ENCODE peak calls at places on chromosomes 7 and 10, in ten cellular contexts. I is HCT116, U is adrenal gland, P is spleen, B is heart left ventricle, R is uterus, H is GM12878, M is GM12892, D is right lobe of liver, X is IMR-90. N is an unnamed sample.

GRCh38 chr7:11450246-11450645 is 381.8 kb downstream of the THSD7A start:
- DNase-seq in U (no peak), I (no peak), R (no peak), P (no peak), M (no peak), B (no peak), D (no peak), X (no peak), H (no peak), N (no peak)

GRCh38 chr10:101227765-101228681 is 1.2 kb downstream of the LBX1 start:
- DNase-seq in P (no peak), U (no peak), D (no peak), R (no peak), B (no peak), I (no peak), H (no peak), M (no peak), X (no peak), N (no peak)

GRCh38 chr7:100677308-100678095 is 4.0 kb downstream of the GNB2 start:
- DNase-seq in I (no peak), U (peak; percentile 58), H (no peak), P (peak; percentile 84), B (no peak), X (no peak), R (no peak), M (peak; percentile 15), D (peak; percentile 28), N (no peak)

GRCh38 chr10:77415311-77415960 is 222.2 kb downstream of the KCNMA1 start:
- DNase-seq in M (no peak), R (no peak), B (no peak), I (no peak), X (no peak), D (no peak), P (no peak), U (no peak), H (no peak), N (no peak)

GRCh38 chr10:102230264-102230860 is 4.3 kb downstream of the ELOVL3 start:
- DNase-seq in H (no peak), P (peak; percentile 82), M (no peak), I (peak; percentile 91), B (peak; percentile 28), D (peak; percentile 46), X (peak; percentile 42), U (peak; percentile 61), R (peak; percentile 40), N (peak; percentile 67)

GRCh38 chr10:73406863-73407262 is 7.0 kb downstream of the ANXA7 start:
- DNase-seq in D (no peak), X (peak; percentile 3), M (no peak), H (no peak), R (no peak), U (no peak), P (no peak), B (no peak), I (no peak), N (peak; percentile 27)

GRCh38 chr7:135525426-135525825 is 15.5 kb upstream of the CNOT4 start:
- DNase-seq in X (no peak), R (no peak), B (no peak), I (no peak), H (no peak), P (no peak), U (no peak), M (no peak), D (no peak), N (no peak)

GRCh38 chr7:65892169-65892568 is 19.3 kb downstream of the VKORC1L1 start:
- DNase-seq in R (no peak), U (no peak), M (no peak), I (no peak), X (no peak), H (no peak), B (no peak), P (no peak), D (no peak), N (no peak)

GRCh38 chr10:133523631-133524203 is 3.4 kb upstream of the CYP2E1 start:
- DNase-seq in M (no peak), U (no peak), X (no peak), H (no peak), D (no peak), B (no peak), P (no peak), R (no peak), I (peak; percentile 57), N (no peak)

GRCh38 chr10:133516072-133516471 is 11.1 kb upstream of the CYP2E1 start:
- DNase-seq in M (no peak), H (no peak), R (no peak), B (no peak), I (no peak), P (no peak), X (peak; percentile 8), U (no peak), D (no peak), N (no peak)

GRCh38 chr10:133525444-133525843 is 1.7 kb upstream of the CYP2E1 start:
- DNase-seq in I (no peak), R (no peak), D (no peak), B (no peak), U (no peak), H (no peak), P (no peak), X (no peak), M (no peak), N (no peak)

GRCh38 chr10:133515471-133515870 is 11.7 kb upstream of the CYP2E1 start:
- DNase-seq in D (no peak), B (no peak), U (no peak), M (no peak), P (no peak), X (no peak), I (no peak), H (no peak), R (no peak), N (no peak)

DNA sequence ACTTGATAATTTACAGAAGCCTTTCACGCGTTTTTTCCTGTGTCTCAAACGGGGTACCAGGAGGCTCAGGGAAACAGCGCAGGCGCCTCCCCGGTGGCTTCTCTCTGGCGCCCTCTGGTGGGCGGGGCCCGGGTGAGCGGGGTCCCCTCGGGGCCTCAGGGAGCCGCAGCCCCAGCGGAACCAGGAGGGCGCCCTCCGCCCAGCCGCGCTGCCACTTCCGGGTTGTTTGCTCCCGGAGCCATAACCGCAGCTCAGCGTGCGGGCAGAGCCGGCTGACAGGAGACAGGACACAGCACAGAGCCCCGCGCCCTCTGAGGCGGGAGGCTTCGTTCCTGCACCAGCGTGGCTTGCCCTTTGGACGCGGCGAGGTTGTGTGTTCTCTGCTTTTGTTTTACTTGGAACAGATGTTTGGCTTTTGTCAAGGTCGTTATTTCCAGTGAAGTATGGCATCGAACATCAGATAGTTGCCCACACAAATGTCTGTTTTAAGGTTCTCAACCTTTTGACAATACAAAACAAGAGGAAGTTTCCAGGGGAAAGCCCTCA is 6.9 kb upstream of the CYP2E1 start:
- DNase-seq in B (peak; percentile 73), I (peak; percentile 39), D (peak; percentile 92), X (peak; percentile 30), R (peak; percentile 56), P (peak; percentile 97), H (peak; percentile 16), U (peak; percentile 87), M (peak; percentile 78), N (peak; percentile 71)
- TF ChIP-seq POLR2A in B (no peak), I (no peak), D (peak; percentile 48), X (no peak), R (no peak), P (no peak), H (peak; percentile 71), U (no peak), M (no peak), N (no peak)

GRCh38 chr10:74738543-74738942 is 87.9 kb upstream of the KAT6B start:
- DNase-seq in R (no peak), B (no peak), M (no peak), D (no peak), I (no peak), P (no peak), X (no peak), H (no peak), U (peak; percentile 14), N (no peak)

GRCh38 chr10:74733612-74734011 is 92.8 kb upstream of the KAT6B start:
- DNase-seq in R (no peak), P (no peak), B (no peak), H (no peak), U (no peak), D (no peak), M (no peak), I (no peak), X (no peak), N (no peak)

GRCh38 chr10:74736029-74736428 is 90.4 kb upstream of the KAT6B start:
- DNase-seq in D (no peak), X (no peak), I (no peak), P (no peak), R (no peak), U (no peak), H (no peak), M (no peak), B (no peak), N (no peak)

GRCh38 chr10:74738985-74739567 is 87.3 kb upstream of the KAT6B start:
- DNase-seq in P (no peak), H (peak; percentile 94), D (no peak), M (peak; percentile 45), B (no peak), U (peak; percentile 50), X (peak; percentile 16), R (no peak), I (no peak), N (peak; percentile 55)

DNA sequence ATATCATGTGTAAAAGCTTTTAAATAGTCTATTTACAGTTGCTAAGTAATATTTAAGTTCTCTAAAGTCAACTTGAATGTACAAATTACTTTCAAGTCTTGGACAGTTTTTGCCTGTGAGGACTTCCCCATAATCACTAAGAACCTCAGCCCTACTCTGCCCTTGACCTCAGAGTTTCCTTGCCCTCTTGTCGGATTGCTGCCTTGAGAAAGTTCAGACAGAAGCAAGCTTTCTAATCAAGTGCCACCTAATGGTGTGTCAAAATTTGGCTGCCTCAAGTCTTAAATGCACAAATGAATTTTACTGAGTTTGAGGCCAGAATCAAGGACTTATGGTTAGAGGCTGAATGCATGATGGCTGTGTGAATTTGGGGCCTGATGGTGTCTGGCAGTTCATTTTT is 88.3 kb upstream of the KAT6B start:
- DNase-seq in X (peak; percentile 3), D (no peak), U (peak; percentile 1), I (no peak), R (no peak), B (no peak), H (peak; percentile 79), M (no peak), P (no peak), N (peak; percentile 7)
- TF ChIP-seq POLR2A in X (no peak), D (no peak), U (no peak), I (no peak), R (no peak), B (no peak), H (no peak), M (no peak), P (no peak), N (no peak)

DNA sequence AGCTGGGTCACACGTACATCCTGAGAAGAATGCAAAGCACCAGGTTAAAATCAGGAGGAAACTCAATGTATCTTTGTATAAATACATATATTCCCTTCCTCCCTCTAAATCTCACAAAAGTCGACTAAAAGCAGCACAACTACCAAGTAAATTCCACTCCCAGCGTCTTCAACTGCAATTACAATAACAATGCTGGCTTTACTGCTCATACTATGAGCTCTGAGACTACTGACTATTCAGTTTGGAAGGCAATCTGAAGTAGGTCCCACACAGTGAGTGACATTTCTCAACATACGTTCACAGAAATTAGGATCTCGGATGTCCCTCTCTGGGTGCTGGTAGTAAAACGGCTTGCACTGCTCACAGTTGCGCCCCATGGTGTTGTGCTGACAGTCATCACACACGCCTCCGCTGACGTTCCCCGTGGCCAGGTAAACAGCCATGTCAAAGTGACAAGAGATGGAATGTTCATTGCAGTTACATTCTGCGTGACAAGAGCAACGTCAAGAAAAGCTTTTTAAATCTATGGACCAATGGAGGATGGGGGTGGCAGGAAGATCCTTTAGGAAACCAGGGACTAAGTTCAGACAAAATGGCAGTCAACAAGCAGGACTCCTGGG is 27.5 kb downstream of the LAMB1 start:
- DNase-seq in R (no peak), U (no peak), B (no peak), D (no peak), P (no peak), H (no peak), X (no peak), M (no peak), I (no peak), N (no peak)
- TF ChIP-seq POLR2A in R (no peak), U (no peak), B (no peak), D (no peak), P (no peak), H (no peak), X (no peak), M (no peak), I (no peak), N (no peak)

GRCh38 chr7:1533255-1533568 is 2.7 kb downstream of the MAFK start:
- DNase-seq in M (no peak), I (no peak), D (no peak), R (no peak), P (peak; percentile 90), X (no peak), H (no peak), B (no peak), U (no peak), N (no peak)

GRCh38 chr7:1531263-1531978 is 919 bp downstream of the MAFK start:
- DNase-seq in X (peak; percentile 41), D (peak; percentile 65), M (no peak), B (peak; percentile 52), U (peak; percentile 74), P (peak; percentile 93), H (no peak), R (peak; percentile 49), I (no peak), N (peak; percentile 60)

GRCh38 chr7:1531979-1532455 is 1.5 kb downstream of the MAFK start:
- DNase-seq in U (peak; percentile 63), H (no peak), D (peak; percentile 27), R (no peak), P (no peak), B (no peak), X (no peak), I (no peak), M (no peak), N (no peak)

GRCh38 chr7:1533569-1534329 is 3.2 kb downstream of the MAFK start:
- DNase-seq in I (no peak), M (no peak), U (peak; percentile 94), R (peak; percentile 41), D (peak; percentile 41), H (no peak), P (peak; percentile 84), X (peak; percentile 95), B (peak; percentile 67), N (peak; percentile 86)

DNA sequence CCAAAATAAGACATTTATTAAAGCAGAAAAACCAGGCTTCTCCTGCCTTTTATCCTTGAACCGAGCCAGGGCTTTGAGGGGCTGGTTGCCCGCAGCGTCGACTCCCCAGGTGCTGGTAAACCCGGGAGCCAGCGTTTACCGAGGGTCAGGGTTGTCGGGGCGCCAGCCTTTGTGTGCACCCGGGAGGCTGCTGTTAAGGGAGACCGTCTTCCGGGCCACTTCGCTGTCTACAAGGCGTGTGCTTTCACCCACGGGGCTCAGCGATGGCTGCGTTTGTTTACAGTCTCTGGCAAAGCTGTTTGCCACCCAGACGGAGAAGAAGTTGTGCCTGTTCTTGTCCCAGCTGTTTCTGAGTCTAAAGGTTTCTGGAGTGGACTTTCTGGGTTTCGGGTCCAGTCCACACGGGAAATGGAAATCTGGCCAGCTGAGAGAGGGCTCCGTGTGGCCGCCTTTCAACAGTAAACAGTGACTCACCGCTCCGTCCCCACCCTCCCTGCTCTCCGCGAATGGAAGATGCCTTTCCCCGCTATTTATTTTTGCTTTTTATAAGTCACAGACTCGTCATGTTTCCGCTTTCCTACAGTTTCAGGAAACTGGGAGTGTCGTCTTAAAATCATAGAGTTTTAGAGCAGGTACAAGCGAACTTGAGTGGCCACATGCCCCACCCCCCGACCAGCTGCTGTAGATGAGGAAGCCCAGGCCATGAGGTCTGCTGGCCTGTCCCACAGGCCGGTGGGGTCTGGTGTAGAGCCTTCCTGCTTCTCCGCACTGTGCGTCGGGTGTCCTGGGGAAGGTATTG is 2.2 kb downstream of the MAFK start:
- DNase-seq in D (peak; percentile 86), H (no peak), U (peak; percentile 93), X (peak; percentile 96), I (peak; percentile 43), P (peak; percentile 90), M (no peak), B (peak; percentile 82), R (peak; percentile 76), N (peak; percentile 60)
- TF ChIP-seq POLR2A in D (peak; percentile 92), H (peak; percentile 47), U (peak; percentile 86), X (peak; percentile 96), I (no peak), P (no peak), M (no peak), B (no peak), R (peak; percentile 73), N (no peak)

N was measured in erythroblast.